ENCODE peak calls at places on chromosomes 1 and 21, in five cellular contexts. One of them, this sample, is unnamed.

GRCh38 chr21:45264919-45265515 is 22.7 kb downstream of the POFUT2 start:
- DNase-seq in activated T-cell treated with anti-CD3 and anti-CD28 coated beads for 24 hours: no peak
- DNase-seq in foreskin fibroblast: no peak
- DNase-seq in GM04504: no peak
- DNase-seq in stimulated activated CD4-positive, alpha-beta T cell treated with anti-CD3 and anti-CD28 coated beads, Interleukin-2, amount 100 ng/mL, for 24 hours: no peak
- DNase-seq in this sample: no peak

GRCh38 chr1:145977486-145978476 is 13.3 kb downstream of the POLR3GL start:
- DNase-seq in activated T-cell treated with anti-CD3 and anti-CD28 coated beads for 24 hours: peak
- DNase-seq in foreskin fibroblast: peak
- DNase-seq in GM04504: no peak
- DNase-seq in stimulated activated CD4-positive, alpha-beta T cell treated with anti-CD3 and anti-CD28 coated beads, Interleukin-2, amount 100 ng/mL, for 24 hours: peak
- DNase-seq in this sample: no peak

GRCh38 chr21:26892151-26892550 is 46.9 kb upstream of the ADAMTS1 start:
- DNase-seq in activated T-cell treated with anti-CD3 and anti-CD28 coated beads for 24 hours: no peak
- DNase-seq in foreskin fibroblast: peak
- DNase-seq in GM04504: no peak
- DNase-seq in stimulated activated CD4-positive, alpha-beta T cell treated with anti-CD3 and anti-CD28 coated beads, Interleukin-2, amount 100 ng/mL, for 24 hours: no peak
- DNase-seq in this sample: no peak

GRCh38 chr1:115980998-115981993 is 5.0 kb downstream of the SLC22A15 start:
- DNase-seq in activated T-cell treated with anti-CD3 and anti-CD28 coated beads for 24 hours: no peak
- DNase-seq in foreskin fibroblast: peak
- DNase-seq in GM04504: no peak
- DNase-seq in stimulated activated CD4-positive, alpha-beta T cell treated with anti-CD3 and anti-CD28 coated beads, Interleukin-2, amount 100 ng/mL, for 24 hours: no peak
- DNase-seq in this sample: no peak

GRCh38 chr1:178867670-178868069 is 3.2 kb downstream of the ANGPTL1 start:
- DNase-seq in activated T-cell treated with anti-CD3 and anti-CD28 coated beads for 24 hours: no peak
- DNase-seq in foreskin fibroblast: no peak
- DNase-seq in GM04504: no peak
- DNase-seq in stimulated activated CD4-positive, alpha-beta T cell treated with anti-CD3 and anti-CD28 coated beads, Interleukin-2, amount 100 ng/mL, for 24 hours: no peak
- DNase-seq in this sample: no peak

GRCh38 chr1:247146671-247147070 is 25.1 kb downstream of the ZNF124 start:
- DNase-seq in activated T-cell treated with anti-CD3 and anti-CD28 coated beads for 24 hours: no peak
- DNase-seq in foreskin fibroblast: no peak
- DNase-seq in GM04504: no peak
- DNase-seq in stimulated activated CD4-positive, alpha-beta T cell treated with anti-CD3 and anti-CD28 coated beads, Interleukin-2, amount 100 ng/mL, for 24 hours: no peak
- DNase-seq in this sample: no peak

GRCh38 chr1:99503276-99503747 is 142.6 kb upstream of the PALMD start:
- DNase-seq in activated T-cell treated with anti-CD3 and anti-CD28 coated beads for 24 hours: no peak
- DNase-seq in foreskin fibroblast: peak
- DNase-seq in GM04504: peak
- DNase-seq in stimulated activated CD4-positive, alpha-beta T cell treated with anti-CD3 and anti-CD28 coated beads, Interleukin-2, amount 100 ng/mL, for 24 hours: no peak
- DNase-seq in this sample: no peak

GRCh38 chr1:110783292-110783918 is 89.5 kb upstream of the CD53 start:
- DNase-seq in activated T-cell treated with anti-CD3 and anti-CD28 coated beads for 24 hours: peak
- DNase-seq in foreskin fibroblast: peak
- DNase-seq in GM04504: peak
- DNase-seq in stimulated activated CD4-positive, alpha-beta T cell treated with anti-CD3 and anti-CD28 coated beads, Interleukin-2, amount 100 ng/mL, for 24 hours: peak
- DNase-seq in this sample: no peak

GRCh38 chr1:215637041-215637573 is 70.0 kb downstream of the KCTD3 start:
- DNase-seq in activated T-cell treated with anti-CD3 and anti-CD28 coated beads for 24 hours: no peak
- DNase-seq in foreskin fibroblast: peak
- DNase-seq in GM04504: peak
- DNase-seq in stimulated activated CD4-positive, alpha-beta T cell treated with anti-CD3 and anti-CD28 coated beads, Interleukin-2, amount 100 ng/mL, for 24 hours: no peak
- DNase-seq in this sample: no peak

GRCh38 chr1:202237052-202237451 is 43.5 kb downstream of the LGR6 start:
- DNase-seq in activated T-cell treated with anti-CD3 and anti-CD28 coated beads for 24 hours: no peak
- DNase-seq in foreskin fibroblast: peak
- DNase-seq in GM04504: no peak
- DNase-seq in stimulated activated CD4-positive, alpha-beta T cell treated with anti-CD3 and anti-CD28 coated beads, Interleukin-2, amount 100 ng/mL, for 24 hours: peak
- DNase-seq in this sample: no peak

GRCh38 chr1:224433041-224433670 is 1.4 kb downstream of the WDR26 start:
- DNase-seq in activated T-cell treated with anti-CD3 and anti-CD28 coated beads for 24 hours: peak
- DNase-seq in foreskin fibroblast: peak
- DNase-seq in GM04504: no peak
- DNase-seq in stimulated activated CD4-positive, alpha-beta T cell treated with anti-CD3 and anti-CD28 coated beads, Interleukin-2, amount 100 ng/mL, for 24 hours: no peak
- DNase-seq in this sample: no peak

GRCh38 chr21:35932232-35932911 is 128.0 kb downstream of the SETD4 start:
- DNase-seq in activated T-cell treated with anti-CD3 and anti-CD28 coated beads for 24 hours: peak
- DNase-seq in foreskin fibroblast: peak
- DNase-seq in GM04504: peak
- DNase-seq in stimulated activated CD4-positive, alpha-beta T cell treated with anti-CD3 and anti-CD28 coated beads, Interleukin-2, amount 100 ng/mL, for 24 hours: no peak
- DNase-seq in this sample: peak

GRCh38 chr1:217135569-217135915 is 412.3 kb upstream of the ESRRG start:
- DNase-seq in activated T-cell treated with anti-CD3 and anti-CD28 coated beads for 24 hours: no peak
- DNase-seq in foreskin fibroblast: peak
- DNase-seq in GM04504: no peak
- DNase-seq in stimulated activated CD4-positive, alpha-beta T cell treated with anti-CD3 and anti-CD28 coated beads, Interleukin-2, amount 100 ng/mL, for 24 hours: no peak
- DNase-seq in this sample: no peak

GRCh38 chr1:37634554-37635308 is at the start of gene RSPO1:
- DNase-seq in activated T-cell treated with anti-CD3 and anti-CD28 coated beads for 24 hours: no peak
- DNase-seq in foreskin fibroblast: peak
- DNase-seq in GM04504: no peak
- DNase-seq in stimulated activated CD4-positive, alpha-beta T cell treated with anti-CD3 and anti-CD28 coated beads, Interleukin-2, amount 100 ng/mL, for 24 hours: peak
- DNase-seq in this sample: no peak

GRCh38 chr1:97192872-97193572 is 471.4 kb downstream of the PTBP2 start:
- DNase-seq in activated T-cell treated with anti-CD3 and anti-CD28 coated beads for 24 hours: no peak
- DNase-seq in foreskin fibroblast: peak
- DNase-seq in GM04504: peak
- DNase-seq in stimulated activated CD4-positive, alpha-beta T cell treated with anti-CD3 and anti-CD28 coated beads, Interleukin-2, amount 100 ng/mL, for 24 hours: no peak
- DNase-seq in this sample: peak

GRCh38 chr1:165624441-165624840 is 6.6 kb upstream of the MGST3 start:
- DNase-seq in activated T-cell treated with anti-CD3 and anti-CD28 coated beads for 24 hours: no peak
- DNase-seq in foreskin fibroblast: no peak
- DNase-seq in GM04504: no peak
- DNase-seq in stimulated activated CD4-positive, alpha-beta T cell treated with anti-CD3 and anti-CD28 coated beads, Interleukin-2, amount 100 ng/mL, for 24 hours: no peak
- DNase-seq in this sample: no peak

GRCh38 chr21:31555741-31556191 is 103.7 kb upstream of the SOD1 start:
- DNase-seq in activated T-cell treated with anti-CD3 and anti-CD28 coated beads for 24 hours: no peak
- DNase-seq in foreskin fibroblast: no peak
- DNase-seq in GM04504: no peak
- DNase-seq in stimulated activated CD4-positive, alpha-beta T cell treated with anti-CD3 and anti-CD28 coated beads, Interleukin-2, amount 100 ng/mL, for 24 hours: no peak
- DNase-seq in this sample: no peak